ENCODE peak calls at places on chromosomes 2 and 18, in nine cellular contexts. T is astrocyte of the spinal cord, Y is small intestine, U is heart right ventricle, J is HL-60, A is kidney, P is skeletal muscle cell, O is lower leg skin, X is sigmoid colon. R is an unnamed sample.

GRCh38 chr2:190214434-190215194 is 105.0 kb downstream of the HIBCH start:
- DNase-seq in T (peak; percentile 69), Y (no peak), U (no peak), J (no peak), A (no peak), P (peak; percentile 37), O (no peak), X (no peak), R (no peak)

GRCh38 chr2:111705711-111706323 is 178.2 kb downstream of the ANAPC1 start:
- DNase-seq in T (peak; percentile 98), Y (no peak), U (no peak), J (peak; percentile 50), A (peak; percentile 93), P (peak; percentile 83), O (no peak), X (no peak), R (no peak)

GRCh38 chr18:54822872-54823845 is 5.1 kb upstream of the RAB27B start:
- DNase-seq in T (peak; percentile 95), Y (no peak), U (no peak), J (no peak), A (no peak), P (peak; percentile 96), O (no peak), X (no peak), R (no peak)

GRCh38 chr18:34482204-34482603 is 227.9 kb upstream of the DTNA start:
- DNase-seq in T (no peak), Y (no peak), U (no peak), J (no peak), A (no peak), P (no peak), O (no peak), X (no peak), R (no peak)

GRCh38 chr2:133660511-133660910 is 92.2 kb upstream of the NCKAP5 start:
- DNase-seq in T (no peak), Y (no peak), U (no peak), J (no peak), A (no peak), P (no peak), O (no peak), X (no peak), R (no peak)

GRCh38 chr18:8559612-8560011 is 49.6 kb upstream of the RAB12 start:
- DNase-seq in T (no peak), Y (no peak), U (no peak), J (no peak), A (no peak), P (no peak), O (no peak), X (no peak), R (no peak)

GRCh38 chr2:20449501-20450200 is 2.8 kb downstream of the RHOB start:
- DNase-seq in T (peak; percentile 43), Y (no peak), U (no peak), J (no peak), A (peak; percentile 8), P (no peak), O (no peak), X (peak; percentile 76), R (no peak)

GRCh38 chr2:170467568-170468422 is 247.3 kb upstream of the SP5 start:
- DNase-seq in T (no peak), Y (no peak), U (no peak), J (no peak), A (no peak), P (no peak), O (no peak), X (no peak), R (no peak)

GRCh38 chr2:172101707-172102158 is 967 bp downstream of the DLX2 start:
- DNase-seq in T (no peak), Y (no peak), U (no peak), J (no peak), A (peak; percentile 65), P (no peak), O (no peak), X (peak; percentile 29), R (no peak)

GRCh38 chr2:199704358-199705238 is 146.4 kb downstream of the FTCDNL1 start:
- DNase-seq in T (no peak), Y (peak; percentile 33), U (no peak), J (peak; percentile 25), A (no peak), P (no peak), O (no peak), X (no peak), R (no peak)

GRCh38 chr2:204480262-204480661 is 65.0 kb upstream of the PARD3B start:
- DNase-seq in T (no peak), Y (no peak), U (no peak), J (no peak), A (no peak), P (no peak), O (no peak), X (no peak), R (no peak)

GRCh38 chr2:237833546-237833945 is 25.9 kb upstream of the RAMP1 start:
- DNase-seq in T (no peak), Y (no peak), U (no peak), J (no peak), A (no peak), P (no peak), O (no peak), X (no peak), R (no peak)

GRCh38 chr18:25310045-25310444 is 41.9 kb downstream of the ZNF521 start:
- DNase-seq in T (peak; percentile 74), Y (no peak), U (no peak), J (no peak), A (no peak), P (peak; percentile 56), O (no peak), X (no peak), R (no peak)

GRCh38 chr2:11754705-11755026 is 8.2 kb downstream of the LPIN1 start:
- DNase-seq in T (no peak), Y (no peak), U (no peak), J (no peak), A (no peak), P (no peak), O (no peak), X (no peak), R (no peak)

GRCh38 chr2:133817680-133818566 is 249.7 kb upstream of the NCKAP5 start:
- DNase-seq in T (peak; percentile 96), Y (no peak), U (no peak), J (no peak), A (no peak), P (peak; percentile 92), O (no peak), X (no peak), R (no peak)

GRCh38 chr18:49274188-49274714 is 186.2 kb downstream of the DYM start:
- DNase-seq in T (peak; percentile 49), Y (no peak), U (no peak), J (no peak), A (no peak), P (peak; percentile 51), O (no peak), X (no peak), R (no peak)

GRCh38 chr18:28175930-28176673 is 828 bp downstream of the CDH2 start:
- DNase-seq in T (peak; percentile 48), Y (no peak), U (peak; percentile 18), J (no peak), A (no peak), P (no peak), O (no peak), X (no peak), R (no peak)
- H3K4me3 ChIP-seq in T (peak overlapping the region; percentile 80), Y (peak overlapping the region; percentile 22), U (peak overlapping the region; percentile 64), J (no peak overlapping the region), A (peak overlapping the region; percentile 70), P (peak overlapping the region; percentile 86), O (no peak overlapping the region), X (peak overlapping the region; percentile 47), R (no peak overlapping the region)

GRCh38 chr2:37376421-37377186 is 32.2 kb downstream of the QPCT start:
- DNase-seq in T (peak; percentile 86), Y (no peak), U (peak; percentile 13), J (no peak), A (no peak), P (peak; percentile 70), O (peak; percentile 82), X (peak; percentile 95), R (no peak)
- H3K4me3 ChIP-seq in T (no peak overlapping the region), Y (no peak overlapping the region), U (no peak overlapping the region), J (no peak overlapping the region), A (no peak overlapping the region), P (no peak overlapping the region), O (no peak overlapping the region), X (peak overlapping the region; percentile 1), R (no peak overlapping the region)

DNA sequence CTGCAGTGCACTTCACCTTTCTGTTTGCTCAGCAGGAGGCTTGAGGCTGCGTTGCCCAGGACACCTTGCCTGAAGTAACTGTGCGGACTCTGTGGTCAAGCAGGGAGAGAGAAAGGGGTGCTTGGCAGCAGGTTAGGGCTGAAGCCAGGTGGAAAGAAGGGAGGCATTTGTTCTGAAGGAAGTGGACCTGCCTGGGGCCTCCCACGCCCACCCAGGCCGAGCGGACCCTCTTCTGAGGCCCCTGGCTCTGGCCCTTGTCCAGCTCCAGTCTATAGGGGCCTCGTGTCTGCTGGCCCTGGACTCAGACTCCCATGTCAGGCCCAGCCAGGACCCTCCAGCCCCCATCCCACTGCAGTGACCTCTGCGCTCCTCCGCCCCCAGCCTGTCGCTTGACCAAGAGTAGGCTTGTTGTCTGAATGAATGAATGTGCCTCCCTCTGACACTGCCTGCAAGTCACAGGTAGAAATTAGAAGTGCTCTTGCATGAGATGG is 2.5 kb downstream of the SNED1 start:
- DNase-seq in T (no peak), Y (no peak), U (no peak), J (no peak), A (peak; percentile 62), P (no peak), O (peak; percentile 11), X (peak; percentile 57), R (peak; percentile 75)
- H3K4me3 ChIP-seq in T (peak overlapping the region; percentile 65), Y (no peak overlapping the region), U (no peak overlapping the region), J (no peak overlapping the region), A (no peak overlapping the region), P (no peak overlapping the region), O (no peak overlapping the region), X (no peak overlapping the region), R (peak overlapping the region; percentile 63)

GRCh38 chr2:127511090-127511489 is 15.2 kb downstream of the IWS1 start:
- DNase-seq in T (no peak), Y (no peak), U (no peak), J (no peak), A (no peak), P (no peak), O (no peak), X (no peak), R (no peak)

GRCh38 chr2:127508621-127509034 is 17.7 kb downstream of the IWS1 start:
- DNase-seq in T (peak; percentile 98), Y (peak; percentile 59), U (peak; percentile 33), J (peak; percentile 57), A (no peak), P (peak; percentile 100), O (peak; percentile 48), X (peak; percentile 85), R (no peak)

GRCh38 chr2:127508025-127508620 is 18.2 kb downstream of the IWS1 start:
- DNase-seq in T (peak; percentile 24), Y (no peak), U (no peak), J (no peak), A (no peak), P (no peak), O (no peak), X (no peak), R (no peak)

GRCh38 chr2:127511917-127512316 is 14.4 kb downstream of the IWS1 start:
- DNase-seq in T (no peak), Y (no peak), U (no peak), J (no peak), A (no peak), P (no peak), O (no peak), X (no peak), R (no peak)

DNA sequence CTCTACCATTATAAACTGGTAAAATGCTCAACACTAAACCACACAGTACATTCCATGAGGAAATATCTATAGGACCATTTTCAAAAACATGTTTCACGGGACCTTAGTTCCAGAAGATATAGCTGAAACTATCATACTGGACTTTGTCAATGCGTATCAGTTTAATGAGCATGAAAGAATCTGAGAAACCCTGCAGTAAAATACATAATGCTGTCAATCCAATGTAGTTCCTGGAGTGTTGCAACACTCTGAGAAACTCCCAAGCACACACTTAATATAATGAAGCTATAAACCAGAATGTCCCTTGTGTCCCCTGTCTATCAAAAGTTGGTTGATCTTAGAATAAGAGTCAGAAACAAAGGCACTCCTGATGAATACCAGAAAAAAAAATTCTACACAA is 16.2 kb downstream of the IWS1 start:
- DNase-seq in T (no peak), Y (peak; percentile 89), U (no peak), J (no peak), A (no peak), P (no peak), O (no peak), X (no peak), R (no peak)
- H3K4me3 ChIP-seq in T (no peak overlapping the region), Y (no peak overlapping the region), U (no peak overlapping the region), J (no peak overlapping the region), A (no peak overlapping the region), P (no peak overlapping the region), O (no peak overlapping the region), X (no peak overlapping the region), R (no peak overlapping the region)